ENCODE peak calls at places on chromosome 3, in nine cellular contexts. F is iPS DF 19.7; P is NCI-H1930; T is stimulated activated CD4-positive, alpha-beta T cell treated with anti-CD3 and anti-CD28 coated beads, Interleukin-12 subunit alpha, Interleukin-12 subunit beta, amount 100 ng/mL, for 4 hours; D is AG10803; E is NCI-H510A treated with DMSO at 0.1 percent for 48 hours; S is SW480; H is body of pancreas; W is left lobe of liver. A is an unnamed sample.

GRCh38 chr3:136653628-136654027 is 98.5 kb downstream of the STAG1 start:
- DNase-seq in F (no peak), P (no peak), T (no peak), D (no peak), E (no peak), S (no peak), H (no peak), W (no peak), A (no peak)

GRCh38 chr3:178146406-178146831 is 389.8 kb upstream of the KCNMB2 start:
- DNase-seq in F (no peak), P (no peak), T (no peak), D (peak), E (no peak), S (no peak), H (no peak), W (no peak), A (no peak)

GRCh38 chr3:134618473-134618860 is 32.4 kb downstream of the KY start:
- DNase-seq in F (no peak), P (no peak), T (no peak), D (no peak), E (no peak), S (no peak), H (no peak), W (peak), A (no peak)

GRCh38 chr3:56196700-56197099 is 271.6 kb downstream of the ERC2 start:
- DNase-seq in F (no peak), P (no peak), T (no peak), D (no peak), E (no peak), S (no peak), H (no peak), W (no peak), A (no peak)

GRCh38 chr3:175207361-175207760 is 348.2 kb downstream of the NAALADL2 start:
- DNase-seq in F (no peak), P (no peak), T (no peak), D (no peak), E (no peak), S (no peak), H (no peak), W (no peak), A (no peak)

GRCh38 chr3:38576131-38577088 is 73.1 kb downstream of the SCN5A start:
- DNase-seq in F (no peak), P (no peak), T (no peak), D (no peak), E (no peak), S (no peak), H (no peak), W (peak), A (peak)

GRCh38 chr3:175386630-175387029 is 527.5 kb downstream of the NAALADL2 start:
- DNase-seq in F (no peak), P (no peak), T (no peak), D (peak), E (no peak), S (no peak), H (no peak), W (no peak), A (peak)

GRCh38 chr3:140420621-140421357 is 257.1 kb upstream of the TRIM42 start:
- DNase-seq in F (no peak), P (no peak), T (no peak), D (peak), E (no peak), S (no peak), H (peak), W (no peak), A (peak)

GRCh38 chr3:68988740-68989139 is 24.7 kb downstream of the EOGT start:
- DNase-seq in F (no peak), P (no peak), T (no peak), D (peak), E (no peak), S (no peak), H (no peak), W (no peak), A (no peak)

GRCh38 chr3:49469876-49470713 is at the start of gene DAG1:
- DNase-seq in F (peak), P (peak), T (peak), D (peak), E (peak), S (peak), H (peak), W (peak), A (peak)

GRCh38 chr3:13549513-13550256 is 760 bp downstream of the FBLN2 start:
- DNase-seq in F (no peak), P (no peak), T (no peak), D (peak), E (no peak), S (no peak), H (no peak), W (no peak), A (no peak)

GRCh38 chr3:57053122-57053521 is 7.3 kb upstream of the SPATA12 start:
- DNase-seq in F (no peak), P (no peak), T (no peak), D (no peak), E (no peak), S (no peak), H (no peak), W (no peak), A (no peak)

GRCh38 chr3:43223670-43224364 is 62.5 kb upstream of the SNRK start:
- DNase-seq in F (no peak), P (no peak), T (no peak), D (no peak), E (no peak), S (no peak), H (no peak), W (no peak), A (peak)

GRCh38 chr3:39491733-39492350 is 24.4 kb downstream of the MOBP start:
- DNase-seq in F (no peak), P (no peak), T (no peak), D (no peak), E (no peak), S (no peak), H (no peak), W (no peak), A (peak)

GRCh38 chr3:87361956-87362355 is 85.6 kb upstream of the POU1F1 start:
- DNase-seq in F (no peak), P (no peak), T (no peak), D (no peak), E (no peak), S (no peak), H (no peak), W (no peak), A (no peak)

GRCh38 chr3:132034486-132035464 is at the start of gene CPNE4:
- DNase-seq in F (no peak), P (peak), T (peak), D (peak), E (peak), S (peak), H (peak), W (peak), A (peak)

GRCh38 chr3:52095990-52096775 is 39.8 kb upstream of the DUSP7 start:
- DNase-seq in F (no peak), P (no peak), T (no peak), D (no peak), E (no peak), S (no peak), H (no peak), W (no peak), A (no peak)

GRCh38 chr3:78857494-78858111 is 910.2 kb downstream of the ROBO1 start:
- DNase-seq in F (no peak), P (no peak), T (no peak), D (no peak), E (no peak), S (no peak), H (no peak), W (no peak), A (no peak)

GRCh38 chr3:71397046-71397445 is 186.5 kb downstream of the FOXP1 start:
- DNase-seq in F (no peak), P (no peak), T (no peak), D (peak), E (peak), S (peak), H (peak), W (no peak), A (peak)

GRCh38 chr3:99965077-99965476 is 147.4 kb downstream of the CMSS1 start:
- DNase-seq in F (no peak), P (no peak), T (no peak), D (peak), E (no peak), S (no peak), H (peak), W (no peak), A (no peak)

GRCh38 chr3:170257145-170257544 is 34.9 kb downstream of the PRKCI start:
- DNase-seq in F (no peak), P (no peak), T (no peak), D (no peak), E (no peak), S (no peak), H (no peak), W (no peak), A (no peak)

GRCh38 chr3:177431525-177432255 is 234.4 kb upstream of the TBL1XR1 start:
- DNase-seq in F (no peak), P (no peak), T (no peak), D (no peak), E (peak), S (no peak), H (no peak), W (no peak), A (no peak)

GRCh38 chr3:24060055-24060454 is 115.0 kb downstream of the NR1D2 start:
- DNase-seq in F (no peak), P (no peak), T (no peak), D (peak), E (no peak), S (no peak), H (no peak), W (no peak), A (peak)

GRCh38 chr3:10473581-10474438 is 31.6 kb downstream of the ATP2B2 start:
- DNase-seq in F (no peak), P (no peak), T (no peak), D (no peak), E (no peak), S (no peak), H (no peak), W (no peak), A (no peak)

GRCh38 chr3:172892158-172892557 is 141.6 kb downstream of the ECT2 start:
- DNase-seq in F (no peak), P (no peak), T (no peak), D (peak), E (no peak), S (no peak), H (no peak), W (no peak), A (peak)

GRCh38 chr3:69493157-69493556 is 107.3 kb upstream of the FRMD4B start:
- DNase-seq in F (no peak), P (no peak), T (no peak), D (no peak), E (no peak), S (no peak), H (no peak), W (no peak), A (no peak)

GRCh38 chr3:147424325-147424910 is 15.3 kb downstream of the ZIC1 start:
- DNase-seq in F (no peak), P (no peak), T (no peak), D (no peak), E (no peak), S (no peak), H (no peak), W (no peak), A (no peak)

GRCh38 chr3:49006591-49007067 is 562 bp upstream of the WDR6 start:
- DNase-seq in F (no peak), P (no peak), T (no peak), D (peak), E (no peak), S (no peak), H (peak), W (no peak), A (peak)

GRCh38 chr3:94098487-94098886 is 35.6 kb downstream of the NSUN3 start:
- DNase-seq in F (no peak), P (no peak), T (no peak), D (peak), E (no peak), S (no peak), H (no peak), W (no peak), A (no peak)

GRCh38 chr3:101675709-101676218 is 1.2 kb downstream of the ZBTB11 start:
- DNase-seq in F (no peak), P (no peak), T (no peak), D (no peak), E (no peak), S (no peak), H (peak), W (no peak), A (no peak)

GRCh38 chr3:16658933-16659793 is 53.9 kb upstream of the DAZL start:
- DNase-seq in F (no peak), P (no peak), T (no peak), D (no peak), E (no peak), S (no peak), H (no peak), W (no peak), A (no peak)

GRCh38 chr3:4343258-4343657 is 40.1 kb downstream of the SETMAR start:
- DNase-seq in F (no peak), P (no peak), T (no peak), D (peak), E (no peak), S (peak), H (no peak), W (no peak), A (peak)

GRCh38 chr3:57691411-57692133 is 1.3 kb downstream of the DENND6A start:
- DNase-seq in F (no peak), P (no peak), T (no peak), D (no peak), E (peak), S (no peak), H (no peak), W (no peak), A (no peak)

GRCh38 chr3:124611520-124611919 is 118.7 kb upstream of the UMPS start:
- DNase-seq in F (no peak), P (no peak), T (no peak), D (no peak), E (no peak), S (peak), H (no peak), W (no peak), A (no peak)

GRCh38 chr3:194777729-194778128 is 92.0 kb downstream of the FAM43A start:
- DNase-seq in F (no peak), P (no peak), T (no peak), D (no peak), E (no peak), S (no peak), H (no peak), W (peak), A (no peak)

GRCh38 chr3:106114848-106115247 is 246.0 kb upstream of the CBLB start:
- DNase-seq in F (no peak), P (no peak), T (no peak), D (peak), E (no peak), S (peak), H (no peak), W (no peak), A (no peak)

GRCh38 chr3:55243686-55244085 is 243.4 kb downstream of the WNT5A start:
- DNase-seq in F (no peak), P (no peak), T (no peak), D (no peak), E (peak), S (no peak), H (no peak), W (no peak), A (no peak)

A was measured in myocyte.